ENCODE peak calls at places on chromosome 14, in four cellular contexts. H is mesendoderm, W is H9, J is IMR-90. N is an unnamed sample.

GRCh38 chr14:66228267-66228970 is 257.8 kb upstream of the CCDC196 start:
- DNase-seq in J (no peak), H (no peak), W (no peak), N (no peak)

GRCh38 chr14:59337151-59337611 is 128.0 kb downstream of the GPR135 start:
- DNase-seq in J (no peak), W (no peak), H (no peak), N (no peak)

GRCh38 chr14:44490966-44491365 is 16.1 kb downstream of the FSCB start:
- DNase-seq in H (no peak), W (no peak), J (no peak), N (no peak)

GRCh38 chr14:80323266-80323665 is 112.0 kb upstream of the DIO2 start:
- DNase-seq in H (no peak), W (no peak), J (no peak), N (no peak)

GRCh38 chr14:53786045-53786444 is 170.6 kb downstream of the BMP4 start:
- DNase-seq in J (no peak), H (no peak), W (no peak), N (no peak)

GRCh38 chr14:74348241-74348734 is at the start of gene VRTN:
- DNase-seq in H (peak), W (peak), J (no peak), N (peak)

GRCh38 chr14:37326434-37326833 is 128.7 kb downstream of the MIPOL1 start:
- DNase-seq in W (no peak), H (no peak), J (no peak), N (no peak)

GRCh38 chr14:89912667-89913211 is 41.8 kb downstream of the EFCAB11 start:
- DNase-seq in W (no peak), H (peak), J (peak), N (no peak)

GRCh38 chr14:23569443-23570151 is 2.0 kb upstream of the AP1G2 start:
- DNase-seq in J (no peak), H (peak), W (peak), N (no peak)

GRCh38 chr14:70896981-70897380 is 10.3 kb upstream of the PCNX1 start:
- DNase-seq in W (no peak), J (no peak), H (peak), N (no peak)

GRCh38 chr14:30295980-30296379 is 263.0 kb upstream of the G2E3 start:
- DNase-seq in H (no peak), J (no peak), W (no peak), N (no peak)

GRCh38 chr14:96309907-96310330 is 53.2 kb downstream of the ATG2B start:
- DNase-seq in J (peak), H (no peak), W (no peak), N (no peak)

GRCh38 chr14:97137705-97138104 is 340.5 kb downstream of the VRK1 start:
- DNase-seq in J (no peak), H (no peak), W (no peak), N (no peak)

GRCh38 chr14:74656964-74657363 is 44.9 kb upstream of the LTBP2 start:
- DNase-seq in H (no peak), W (no peak), J (no peak), N (no peak)

GRCh38 chr14:67240168-67240932 is 885 bp upstream of the PALS1 start:
- DNase-seq in H (peak), W (peak), J (peak), N (peak)

GRCh38 chr14:56135001-56135400 is 16.8 kb downstream of the PELI2 start:
- DNase-seq in H (no peak), J (no peak), W (no peak), N (no peak)

GRCh38 chr14:67609642-67610310 is 9.7 kb upstream of the PIGH start:
- DNase-seq in J (no peak), W (no peak), H (no peak), N (no peak)

GRCh38 chr14:37131205-37131604 is 41.2 kb downstream of the SLC25A21 start:
- DNase-seq in W (no peak), J (no peak), H (no peak), N (no peak)

GRCh38 chr14:70889555-70889954 is 17.7 kb upstream of the PCNX1 start:
- DNase-seq in H (no peak), J (no peak), W (no peak), N (no peak)

GRCh38 chr14:70808023-70808401 is 1.3 kb downstream of the MAP3K9 start:
- DNase-seq in J (no peak), W (peak), H (peak), N (no peak)

GRCh38 chr14:65296402-65296801 is 116.1 kb upstream of the FUT8 start:
- DNase-seq in H (no peak), J (peak), W (no peak), N (no peak)

GRCh38 chr14:101442451-101442850 is 118.8 kb upstream of the DIO3 start:
- DNase-seq in J (no peak), W (no peak), H (no peak), N (no peak)

GRCh38 chr14:101351769-101352168 is 209.5 kb upstream of the DIO3 start:
- DNase-seq in W (no peak), J (no peak), H (no peak), N (no peak)

GRCh38 chr14:56273151-56273550 is 154.9 kb downstream of the PELI2 start:
- DNase-seq in W (no peak), J (peak), H (no peak), N (no peak)

GRCh38 chr14:33707751-33708150 is 243.1 kb downstream of the EGLN3 start:
- DNase-seq in W (no peak), H (no peak), J (no peak), N (no peak)

GRCh38 chr14:44530482-44530881 is 23.4 kb upstream of the FSCB start:
- DNase-seq in J (no peak), W (no peak), H (no peak), N (no peak)

GRCh38 chr14:30210630-30211029 is 283.0 kb upstream of the PRKD1 start:
- DNase-seq in H (peak), W (no peak), J (peak), N (no peak)

GRCh38 chr14:72576258-72576657 is 317.6 kb downstream of the DPF3 start:
- DNase-seq in J (peak), H (no peak), W (no peak), N (no peak)

GRCh38 chr14:21014761-21015190 is 10.1 kb downstream of the NDRG2 start:
- DNase-seq in H (peak), W (peak), J (peak), N (peak)

GRCh38 chr14:51479584-51480305 is 172.0 kb upstream of the FRMD6 start:
- DNase-seq in J (peak), H (no peak), W (no peak), N (no peak)

GRCh38 chr14:87139299-87139698 is 853.7 kb downstream of the GALC start:
- DNase-seq in H (no peak), J (peak), W (no peak), N (no peak)

GRCh38 chr14:103057028-103057371 is 349 bp downstream of the CDC42BPB start:
- DNase-seq in W (no peak), H (peak), J (no peak), N (no peak)

GRCh38 chr14:80491131-80491530 is 279.8 kb upstream of the DIO2 start:
- DNase-seq in H (peak), J (peak), W (peak), N (no peak)

GRCh38 chr14:104878582-104878981 is 13.5 kb downstream of the CEP170B start:
- DNase-seq in W (no peak), H (no peak), J (no peak), N (no peak)

GRCh38 chr14:90397401-90398314 is 829 bp downstream of the CALM1 start:
- DNase-seq in W (peak), J (peak), H (peak), N (peak)

GRCh38 chr14:47302121-47302520 is 373.3 kb downstream of the MDGA2 start:
- DNase-seq in J (no peak), W (no peak), H (peak), N (no peak)

GRCh38 chr14:47297374-47297773 is 378.0 kb downstream of the MDGA2 start:
- DNase-seq in W (no peak), H (no peak), J (no peak), N (no peak)

GRCh38 chr14:47300801-47301200 is 374.6 kb downstream of the MDGA2 start:
- DNase-seq in W (no peak), H (peak), J (no peak), N (no peak)
- H3K4ac ChIP-seq in W (no peak), H (peak), J (no peak), N (no peak)

GRCh38 chr14:100143523-100143922 is 15.9 kb downstream of the DEGS2 start:
- DNase-seq in H (no peak), W (no peak), J (no peak), N (no peak)

GRCh38 chr14:100140452-100141132 is 18.9 kb downstream of the DEGS2 start:
- DNase-seq in J (peak), H (peak), W (peak), N (peak)

GRCh38 chr14:100141133-100141497 is 18.3 kb downstream of the DEGS2 start:
- DNase-seq in W (no peak), H (no peak), J (no peak), N (no peak)

GRCh38 chr14:100143934-100144333 is 15.5 kb downstream of the DEGS2 start:
- DNase-seq in H (no peak), W (no peak), J (no peak), N (no peak)

DNA sequence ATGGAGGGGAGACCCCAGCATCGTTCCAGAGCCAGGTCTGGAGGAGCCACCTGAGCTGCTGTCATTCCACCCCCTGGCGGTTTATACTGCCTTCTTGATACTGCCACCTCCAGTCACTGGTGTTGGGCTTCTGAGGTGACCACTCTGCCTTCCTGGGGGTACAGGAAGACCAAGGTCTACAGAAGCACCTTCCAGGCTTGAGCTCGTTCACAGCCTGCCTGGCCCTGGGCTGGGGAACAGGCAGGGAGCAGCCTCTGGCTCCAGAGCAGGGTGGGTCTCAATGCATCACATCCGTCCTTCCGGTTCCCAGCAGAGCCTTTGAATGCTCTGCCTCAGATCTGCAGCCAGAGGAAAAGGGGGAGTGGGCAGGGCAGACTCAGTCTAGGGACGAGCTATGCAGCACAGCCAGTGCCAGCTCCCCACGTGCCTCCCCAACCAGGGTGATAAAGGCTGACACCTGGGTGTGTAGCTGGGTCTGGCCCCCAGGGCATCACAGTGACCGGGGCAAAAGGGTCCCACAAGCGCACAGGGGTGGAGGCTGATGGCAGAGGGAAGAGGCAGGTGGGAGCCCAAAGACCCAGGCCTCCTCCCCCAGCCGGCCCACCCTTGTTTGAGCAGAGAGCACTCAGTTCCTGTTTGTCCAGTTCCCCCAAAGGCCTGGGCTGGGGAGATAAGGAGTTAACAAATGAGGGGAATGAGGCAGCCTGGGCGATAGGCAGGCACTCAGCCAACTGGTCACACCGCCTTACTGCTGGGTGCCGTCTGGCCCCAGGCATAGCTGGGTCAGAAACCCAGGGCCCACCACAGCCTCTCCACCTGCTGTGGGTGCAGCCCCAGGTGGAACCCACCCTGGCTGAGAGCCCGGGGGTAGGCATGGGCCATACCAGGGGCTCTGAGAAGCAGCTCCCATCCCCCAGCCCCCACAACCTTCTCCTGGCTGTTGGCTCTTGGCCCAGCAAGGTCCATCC is 17.1 kb downstream of the DEGS2 start:
- DNase-seq in J (no peak), W (no peak), H (no peak), N (no peak)
- H3K18ac ChIP-seq in J (no peak), W (no peak), H (no peak), N (no peak)

GRCh38 chr14:39726563-39726962 is 294.3 kb upstream of the FBXO33 start:
- DNase-seq in H (no peak), J (no peak), W (no peak), N (no peak)
- H4K5ac ChIP-seq in H (no peak), J (no peak), W (no peak), N (no peak)

GRCh38 chr14:94394594-94395305 is 6.3 kb upstream of the SERPINA1 start:
- DNase-seq in W (no peak), J (peak), H (no peak), N (no peak)
- H3K4ac ChIP-seq in W (no peak), J (no peak), H (no peak), N (no peak)

DNA sequence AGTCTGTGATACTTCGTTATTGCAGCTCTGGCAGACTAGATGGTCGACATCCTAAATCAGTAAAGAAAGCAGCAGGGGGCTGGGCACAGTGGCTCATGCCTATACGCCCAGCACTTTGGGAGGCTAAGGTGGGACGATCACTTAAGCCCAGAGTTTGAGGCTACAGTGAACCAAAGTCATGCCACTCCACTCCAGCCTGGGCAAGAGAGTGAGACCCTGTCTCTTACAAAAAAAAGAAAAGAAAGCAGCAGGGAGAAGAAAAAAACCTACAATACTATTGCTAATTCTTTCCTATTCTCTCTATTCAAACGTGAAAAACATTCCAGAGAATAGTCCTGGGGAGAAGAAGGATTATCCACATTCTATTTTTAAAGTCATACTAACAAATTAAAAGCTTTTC is 79.5 kb downstream of the DCAF5 start:
- DNase-seq in W (no peak), J (no peak), H (no peak), N (no peak)
- H3K18ac ChIP-seq in W (no peak), J (no peak), H (no peak), N (no peak)

DNA sequence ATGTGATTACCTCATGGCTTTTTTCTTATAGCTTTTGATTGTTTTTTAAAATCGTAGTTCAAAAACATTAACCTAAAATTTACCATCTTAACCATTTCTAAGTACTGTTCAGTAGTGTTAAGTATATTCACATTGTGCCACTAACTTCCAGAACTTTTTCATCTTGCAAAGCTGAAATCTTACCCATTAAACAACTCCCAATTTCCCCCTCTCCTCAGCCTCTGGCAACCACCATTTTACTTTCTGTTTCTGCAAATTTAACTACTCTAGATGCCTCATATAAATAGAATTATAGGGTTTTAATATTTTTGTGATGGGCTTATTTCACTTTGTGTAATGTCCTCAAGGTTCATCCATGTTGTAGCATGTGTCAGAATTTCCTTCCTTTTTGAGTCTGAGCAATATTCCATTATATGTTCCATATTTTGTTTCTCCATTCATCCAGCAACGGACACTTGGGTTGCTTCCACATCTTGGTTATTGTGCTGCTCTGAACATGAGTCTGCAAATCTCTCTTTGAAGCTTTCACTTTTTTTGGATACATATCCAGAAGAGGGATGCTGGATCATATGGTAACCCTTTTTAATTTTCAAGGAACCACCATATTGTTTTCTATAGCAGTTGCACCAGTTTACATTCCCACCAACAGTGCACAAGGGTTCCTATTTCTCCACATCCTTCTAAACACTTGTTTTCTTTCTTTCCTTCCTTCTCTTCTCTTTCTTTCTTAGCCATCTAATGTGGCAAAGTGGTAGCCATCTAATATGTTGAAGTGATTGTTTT is 5.0 kb downstream of the HIF1A start:
- DNase-seq in H (no peak), W (no peak), J (no peak), N (no peak)
- H4K5ac ChIP-seq in H (no peak), W (no peak), J (no peak), N (no peak)

N was measured in H1.